ENCODE peak calls at places on chromosomes 6 and 20, in seven cellular contexts. Z, S, T, U, H, K and V are unnamed samples.
A peak's percentile ranks its signal among the peaks of the same experiment; 100 is the strongest.

GRCh38 chr6:81890846-81891245 is 138.4 kb upstream of the TENT5A start:
- DNase-seq in K (no peak), Z (no peak), H (no peak), U (no peak), T (no peak), S (peak; percentile 96), V (no peak)

GRCh38 chr6:83215131-83216047 is 22.2 kb downstream of the RWDD2A start:
- DNase-seq in Z (peak; percentile 73), H (no peak), K (peak; percentile 51), U (peak; percentile 74), T (no peak), S (peak; percentile 82), V (peak; percentile 18)

GRCh38 chr6:168150551-168151444 is 71.8 kb upstream of the FRMD1 start:
- DNase-seq in Z (peak; percentile 29), U (peak; percentile 48), S (no peak), H (no peak), T (no peak), K (no peak), V (no peak)

GRCh38 chr6:17928514-17929430 is 58.7 kb downstream of the KIF13A start:
- DNase-seq in K (no peak), T (no peak), S (peak; percentile 51), H (no peak), U (no peak), Z (no peak), V (no peak)

GRCh38 chr20:60427516-60427915 is 469.3 kb downstream of the CDH26 start:
- DNase-seq in H (no peak), U (no peak), K (no peak), T (no peak), S (no peak), Z (no peak), V (no peak)

GRCh38 chr6:73207221-73207837 is 18.0 kb downstream of the KHDC1L start:
- DNase-seq in H (no peak), K (no peak), U (no peak), Z (no peak), T (no peak), S (no peak), V (no peak)

GRCh38 chr6:87436435-87436834 is 28.7 kb downstream of the CFAP206 start:
- DNase-seq in S (peak; percentile 67), T (peak; percentile 16), H (no peak), K (peak; percentile 38), Z (no peak), U (peak; percentile 89), V (no peak)

GRCh38 chr20:44019638-44020335 is 105.1 kb downstream of the TOX2 start:
- DNase-seq in U (peak; percentile 23), K (no peak), H (peak; percentile 64), Z (no peak), S (peak; percentile 74), T (no peak), V (no peak)

GRCh38 chr20:44911264-44911921 is 1.5 kb downstream of the PABPC1L start:
- DNase-seq in K (peak; percentile 46), T (no peak), S (peak; percentile 53), Z (no peak), H (no peak), U (peak; percentile 88), V (no peak)

GRCh38 chr20:50193169-50193850 is 2.7 kb downstream of the CEBPB start:
- DNase-seq in H (peak; percentile 70), Z (no peak), T (no peak), K (no peak), U (no peak), S (peak; percentile 49), V (no peak)

GRCh38 chr6:144390202-144390601 is 105.1 kb downstream of the UTRN start:
- DNase-seq in H (no peak), K (no peak), T (no peak), S (no peak), Z (no peak), U (no peak), V (no peak)

GRCh38 chr6:127190552-127190951 is 72.1 kb downstream of the RSPO3 start:
- DNase-seq in T (no peak), K (no peak), H (no peak), S (peak; percentile 72), Z (peak; percentile 23), U (peak; percentile 36), V (no peak)

GRCh38 chr6:121694389-121695185 is 259.1 kb downstream of the GJA1 start:
- DNase-seq in S (peak; percentile 29), K (no peak), U (no peak), T (no peak), Z (no peak), H (no peak), V (no peak)

GRCh38 chr20:41574802-41575389 is 43.3 kb downstream of the CHD6 start:
- DNase-seq in K (no peak), S (no peak), Z (no peak), H (no peak), T (no peak), U (no peak), V (no peak)

GRCh38 chr6:167698540-167698939 is 128.2 kb upstream of the AFDN start:
- DNase-seq in H (no peak), U (no peak), K (no peak), Z (no peak), S (no peak), T (no peak), V (no peak)

GRCh38 chr6:7107578-7108195 is at the start of gene RREB1:
- DNase-seq in Z (no peak), U (peak; percentile 68), T (peak; percentile 47), K (peak; percentile 63), H (peak; percentile 77), S (peak; percentile 53), V (no peak)

GRCh38 chr6:1724616-1725015 is 114.9 kb downstream of the FOXC1 start:
- DNase-seq in U (no peak), S (no peak), H (peak; percentile 61), T (no peak), Z (no peak), K (no peak), V (no peak)

GRCh38 chr20:21702001-21702400 is 3.5 kb upstream of the PAX1 start:
- DNase-seq in U (peak; percentile 54), S (no peak), Z (no peak), H (no peak), K (no peak), T (no peak), V (no peak)